ENCODE peak calls at places on chromosome 21, in six cellular contexts. X is left lung, B is cardiac muscle cell, S is ovary, Q is K562, O is stomach. L is an unnamed sample.

GRCh38 chr21:38661296-38662223 is 144.2 kb upstream of the ETS2 start:
- DNase-seq in O (no peak), X (peak), B (peak), Q (no peak), S (peak), L (no peak)

GRCh38 chr21:44911384-44912157 is 9.1 kb downstream of the ITGB2 start:
- DNase-seq in B (no peak), X (peak), O (peak), S (no peak), Q (peak), L (peak)

GRCh38 chr21:46650476-46651098 is 15.1 kb downstream of the PRMT2 start:
- DNase-seq in X (no peak), O (no peak), B (no peak), Q (no peak), S (no peak), L (no peak)

GRCh38 chr21:39175154-39175553 is 8.1 kb downstream of the PSMG1 start:
- DNase-seq in S (no peak), O (no peak), Q (no peak), X (no peak), B (peak), L (no peak)

GRCh38 chr21:31580866-31581276 is 78.6 kb upstream of the SOD1 start:
- DNase-seq in S (peak), O (peak), X (no peak), B (peak), Q (peak), L (peak)

GRCh38 chr21:45857761-45858160 is 123.8 kb upstream of the COL6A1 start:
- DNase-seq in B (no peak), Q (no peak), O (peak), S (no peak), X (peak), L (no peak)

GRCh38 chr21:15022608-15023261 is 42.1 kb downstream of the NRIP1 start:
- DNase-seq in B (no peak), Q (no peak), S (no peak), X (no peak), O (no peak), L (no peak)

GRCh38 chr21:41328660-41329300 is 12.2 kb downstream of the FAM3B start:
- DNase-seq in O (no peak), B (no peak), Q (no peak), S (no peak), X (peak), L (no peak)

GRCh38 chr21:15841856-15842564 is 112.2 kb downstream of the USP25 start:
- DNase-seq in Q (no peak), B (no peak), O (no peak), X (no peak), S (no peak), L (no peak)

GRCh38 chr21:44423941-44424607 is 31.2 kb upstream of the LRRC3 start:
- DNase-seq in B (no peak), S (no peak), Q (no peak), X (peak), O (no peak), L (no peak)

GRCh38 chr21:45551316-45551715 is 9.1 kb upstream of the SLC19A1 start:
- DNase-seq in X (no peak), S (no peak), O (no peak), B (no peak), Q (no peak), L (no peak)

GRCh38 chr21:46066843-46067331 is 31.0 kb upstream of the COL6A2 start:
- DNase-seq in O (peak), Q (no peak), B (peak), X (peak), S (peak), L (peak)

GRCh38 chr21:25370311-25370744 is 237.0 kb downstream of the MRPL39 start:
- DNase-seq in O (no peak), X (no peak), B (no peak), S (no peak), Q (no peak), L (no peak)

GRCh38 chr21:45449658-45450502 is 44.9 kb downstream of the COL18A1 start:
- DNase-seq in X (peak), Q (no peak), S (no peak), O (no peak), B (no peak), L (no peak)

GRCh38 chr21:35777081-35777480 is 283.2 kb downstream of the SETD4 start:
- DNase-seq in X (no peak), B (no peak), O (no peak), Q (no peak), S (no peak), L (no peak)

GRCh38 chr21:46423546-46424061 is 35.1 kb upstream of the DIP2A start:
- DNase-seq in O (no peak), Q (no peak), X (no peak), S (no peak), B (no peak), L (no peak)

GRCh38 chr21:45299864-45300785 is 12.4 kb upstream of the POFUT2 start:
- DNase-seq in Q (no peak), S (peak), X (peak), O (no peak), B (no peak), L (no peak)

GRCh38 chr21:15730484-15731242 is 881 bp downstream of the USP25 start:
- DNase-seq in Q (peak), O (no peak), S (no peak), B (no peak), X (no peak), L (no peak)

GRCh38 chr21:17463441-17463840 is 49.4 kb upstream of the CXADR start:
- DNase-seq in Q (no peak), B (no peak), O (no peak), X (no peak), S (no peak), L (no peak)

GRCh38 chr21:31706562-31706961 is 25.4 kb downstream of the SCAF4 start:
- DNase-seq in X (no peak), O (no peak), B (no peak), S (no peak), Q (no peak), L (no peak)

GRCh38 chr21:45371092-45371491 is 33.9 kb upstream of the COL18A1 start:
- DNase-seq in Q (no peak), S (no peak), X (peak), O (no peak), B (no peak), L (no peak)

DNA sequence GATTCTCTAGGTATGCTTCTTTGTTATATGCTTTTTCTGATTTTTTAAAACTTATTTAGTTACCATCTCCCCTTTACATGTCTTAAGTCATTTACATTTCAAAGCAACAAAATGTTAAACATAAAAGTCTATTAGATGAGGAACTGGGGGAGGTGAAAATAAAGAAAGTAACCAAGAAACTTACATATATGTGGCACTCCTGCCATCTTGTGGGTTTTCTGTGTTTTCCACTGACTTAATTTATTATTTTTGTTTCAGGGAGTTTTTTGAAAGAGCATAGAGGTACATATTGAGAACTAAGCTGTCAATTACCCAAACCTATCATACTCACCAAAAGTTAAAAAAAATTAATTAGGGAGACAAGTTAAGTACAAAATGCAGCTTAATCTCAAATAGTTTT is 1531.1 kb downstream of the MRPL39 start:
- DNase-seq in B (no peak), S (no peak), Q (no peak), O (no peak), X (no peak), L (no peak)
- TF ChIP-seq CTCF in B (no peak), S (no peak), Q (no peak), O (no peak), X (peak), L (no peak)

GRCh38 chr21:42862774-42863503 is 16.4 kb downstream of the WDR4 start:
- DNase-seq in X (peak), B (no peak), O (peak), S (no peak), Q (no peak), L (no peak)

GRCh38 chr21:42863504-42863870 is 15.9 kb downstream of the WDR4 start:
- DNase-seq in S (no peak), Q (no peak), B (no peak), X (no peak), O (no peak), L (no peak)

GRCh38 chr21:42865361-42866160 is 13.8 kb downstream of the WDR4 start:
- DNase-seq in S (peak), Q (no peak), O (no peak), X (peak), B (no peak), L (peak)

GRCh38 chr21:42864812-42865211 is 14.5 kb downstream of the WDR4 start:
- DNase-seq in X (no peak), Q (no peak), B (no peak), O (no peak), S (no peak), L (no peak)

DNA sequence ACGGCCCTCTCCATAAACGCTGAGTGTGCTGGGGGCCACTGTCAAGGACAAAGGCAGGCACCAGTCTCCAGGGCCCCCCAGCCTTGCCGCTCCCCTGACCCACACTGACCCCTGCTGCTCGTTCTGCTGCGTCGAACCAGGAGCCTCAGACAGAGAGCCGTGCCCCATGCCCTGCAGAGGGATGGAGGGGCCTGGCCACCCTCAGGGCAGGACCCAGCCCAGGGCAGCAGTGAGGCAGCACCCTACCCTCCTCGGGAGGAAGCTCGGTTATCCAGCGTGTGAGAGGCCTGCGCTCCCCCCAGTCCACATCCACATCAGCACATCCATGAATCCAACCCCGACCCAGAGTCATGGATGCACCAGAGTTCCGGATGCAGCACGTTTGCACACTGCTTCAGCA is 15.1 kb downstream of the WDR4 start:
- DNase-seq in S (no peak), Q (no peak), O (no peak), X (no peak), B (no peak), L (no peak)
- H3K27ac ChIP-seq in S (no peak), Q (no peak), O (no peak), X (no peak), B (no peak), L (no peak)

DNA sequence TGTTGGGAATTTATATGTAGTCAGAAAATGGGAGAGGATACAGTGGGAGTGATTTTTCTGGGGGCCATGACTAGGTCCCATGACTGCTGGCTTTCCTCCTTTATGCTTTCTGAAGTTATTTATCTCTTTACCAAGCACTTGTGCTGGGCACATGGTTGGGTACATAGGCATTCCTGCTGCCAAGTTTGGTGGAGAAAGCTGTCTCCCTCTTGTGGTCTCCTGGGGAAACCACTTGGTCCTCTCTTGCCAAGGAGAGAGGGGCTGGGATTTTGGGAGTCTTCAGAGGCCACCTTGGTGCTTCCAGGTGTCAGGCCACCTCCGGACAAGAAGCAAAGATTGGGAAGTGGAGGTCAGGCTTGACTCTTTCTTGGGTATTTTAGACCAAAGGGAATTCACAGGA is 120.2 kb upstream of the KCNE2 start:
- DNase-seq in S (no peak), B (peak), X (no peak), Q (no peak), O (peak), L (no peak)
- TF ChIP-seq CTCF in S (no peak), B (peak), X (peak), Q (peak), O (no peak), L (no peak)

DNA sequence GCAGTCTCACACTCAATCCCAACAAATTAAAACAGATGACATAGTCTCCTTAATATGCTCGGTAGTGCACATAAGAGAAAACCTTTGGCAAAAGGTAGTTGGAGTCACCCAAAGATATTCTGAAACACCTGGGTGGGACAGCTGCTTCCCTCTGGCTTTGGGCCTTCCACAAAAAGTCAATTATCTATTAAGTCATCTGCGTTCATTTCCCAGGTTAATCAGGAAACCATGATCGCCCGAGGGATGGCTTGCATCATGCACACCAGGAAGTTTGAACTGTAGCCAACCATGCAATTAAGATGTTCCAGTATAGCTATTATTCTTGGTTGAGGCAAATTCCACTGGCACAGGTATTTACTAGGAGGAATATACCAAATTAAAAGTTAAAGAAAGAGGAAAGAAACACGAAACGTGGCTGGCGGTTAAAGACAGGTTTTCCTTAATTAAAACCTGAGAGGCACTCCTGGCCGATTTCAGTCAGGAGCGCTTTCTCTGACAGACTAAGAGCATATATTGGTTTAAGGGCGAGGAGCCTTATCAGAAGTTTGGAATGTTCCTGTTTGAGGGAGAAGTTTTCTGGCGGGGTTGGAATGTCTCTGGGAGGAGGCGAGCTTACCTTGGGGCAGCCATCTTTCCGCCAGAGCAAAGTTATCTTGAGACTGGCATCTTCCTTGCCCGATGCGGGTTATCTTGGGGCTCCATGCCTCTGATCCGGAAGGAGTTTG is 19.9 kb downstream of the CLDN17 start:
- DNase-seq in B (no peak), X (no peak), Q (no peak), S (no peak), O (no peak), L (no peak)
- H3K27ac ChIP-seq in B (no peak), X (no peak), Q (no peak), S (no peak), O (no peak), L (no peak)

DNA sequence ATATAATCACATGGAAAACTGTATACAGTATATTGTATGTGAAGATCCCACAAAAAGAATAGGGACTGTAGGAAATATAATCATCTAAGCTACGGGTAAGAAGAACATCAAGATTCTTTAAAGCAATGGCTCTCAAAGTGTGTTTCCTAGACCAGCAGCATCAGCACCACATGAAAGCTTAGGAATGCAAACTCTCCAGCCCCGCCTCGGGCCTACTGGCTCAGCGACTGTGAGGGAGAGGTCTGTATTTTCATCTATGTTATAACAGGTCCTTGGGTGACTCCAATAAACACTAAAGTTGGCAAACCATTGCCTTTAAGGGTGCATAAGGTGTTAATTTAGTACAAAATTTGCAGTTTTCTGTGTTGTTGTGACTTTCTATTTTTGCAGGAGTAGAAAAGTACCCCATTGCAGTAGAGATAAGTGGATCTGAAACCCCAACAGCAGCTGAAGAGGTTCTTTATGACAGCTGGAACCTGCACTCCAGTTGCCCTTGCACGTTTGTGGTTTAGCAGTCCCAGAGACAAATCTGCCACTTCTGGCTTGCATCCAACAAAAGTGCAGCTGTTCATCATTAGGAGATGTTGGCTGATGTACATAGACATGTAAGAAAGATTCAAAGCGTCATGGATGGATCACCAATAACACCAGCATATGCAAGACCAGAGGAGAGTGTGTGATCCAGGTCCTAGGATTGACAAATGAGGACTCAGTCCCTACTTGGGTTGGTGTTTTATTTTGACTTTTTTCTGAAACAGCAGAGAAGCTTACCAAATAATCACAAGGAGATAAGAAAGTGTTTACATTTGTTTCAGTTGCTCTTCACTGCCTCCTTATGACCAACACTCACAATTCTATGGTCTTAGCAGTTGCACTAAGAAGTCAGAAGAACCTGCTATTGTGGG is 15.9 kb upstream of the IFNAR1 start:
- DNase-seq in S (no peak), B (no peak), X (no peak), Q (no peak), O (no peak), L (peak)
- TF ChIP-seq CTCF in S (no peak), B (peak), X (no peak), Q (peak), O (no peak), L (no peak)